ENCODE peak calls at places on chromosome 1, in five cellular contexts. One of them, this sample, is unnamed.
A peak's percentile ranks its signal among the peaks of the same experiment; 100 is the strongest.

GRCh38 chr1:82632164-82632563 is 831.4 kb downstream of the ADGRL2 start:
- DNase-seq in ovary: no peak
- DNase-seq in body of pancreas: no peak
- DNase-seq in IMR-90: no peak
- DNase-seq in upper lobe of left lung: no peak
- DNase-seq in this sample: no peak

GRCh38 chr1:18091660-18092446 is 15.7 kb upstream of the IGSF21 start:
- DNase-seq in body of pancreas: no peak
- DNase-seq in ovary: no peak
- DNase-seq in IMR-90: peak; percentile 45
- DNase-seq in upper lobe of left lung: no peak
- DNase-seq in this sample: peak; percentile 45

GRCh38 chr1:203327684-203328457 is 22.6 kb downstream of the BTG2 start:
- DNase-seq in upper lobe of left lung: no peak
- DNase-seq in body of pancreas: no peak
- DNase-seq in ovary: no peak
- DNase-seq in IMR-90: peak; percentile 53
- DNase-seq in this sample: no peak

GRCh38 chr1:172108494-172108893 is 267.2 kb downstream of the DNM3 start:
- DNase-seq in IMR-90: no peak
- DNase-seq in body of pancreas: no peak
- DNase-seq in upper lobe of left lung: no peak
- DNase-seq in ovary: no peak
- DNase-seq in this sample: no peak

GRCh38 chr1:210882414-210883221 is 251.3 kb downstream of the KCNH1 start:
- DNase-seq in IMR-90: peak; percentile 21
- DNase-seq in upper lobe of left lung: no peak
- DNase-seq in ovary: no peak
- DNase-seq in body of pancreas: no peak
- DNase-seq in this sample: peak; percentile 27

GRCh38 chr1:180248731-180249681 is 18.9 kb downstream of the LHX4 start:
- DNase-seq in body of pancreas: no peak
- DNase-seq in IMR-90: no peak
- DNase-seq in upper lobe of left lung: no peak
- DNase-seq in ovary: no peak
- DNase-seq in this sample: no peak

GRCh38 chr1:65799601-65800000 is 6.9 kb downstream of the PDE4B start:
- DNase-seq in upper lobe of left lung: no peak
- DNase-seq in body of pancreas: no peak
- DNase-seq in IMR-90: no peak
- DNase-seq in ovary: no peak
- DNase-seq in this sample: no peak

GRCh38 chr1:53107570-53108322 is 34.7 kb downstream of the SLC1A7 start:
- DNase-seq in IMR-90: peak; percentile 94
- DNase-seq in body of pancreas: no peak
- DNase-seq in ovary: no peak
- DNase-seq in upper lobe of left lung: no peak
- DNase-seq in this sample: no peak

GRCh38 chr1:182735343-182735742 is 51.0 kb upstream of the RGS8 start:
- DNase-seq in ovary: no peak
- DNase-seq in body of pancreas: no peak
- DNase-seq in upper lobe of left lung: no peak
- DNase-seq in IMR-90: no peak
- DNase-seq in this sample: no peak

GRCh38 chr1:185038813-185039399 is 6.5 kb upstream of the RNF2 start:
- DNase-seq in body of pancreas: no peak
- DNase-seq in ovary: no peak
- DNase-seq in upper lobe of left lung: no peak
- DNase-seq in IMR-90: no peak
- DNase-seq in this sample: no peak

DNA sequence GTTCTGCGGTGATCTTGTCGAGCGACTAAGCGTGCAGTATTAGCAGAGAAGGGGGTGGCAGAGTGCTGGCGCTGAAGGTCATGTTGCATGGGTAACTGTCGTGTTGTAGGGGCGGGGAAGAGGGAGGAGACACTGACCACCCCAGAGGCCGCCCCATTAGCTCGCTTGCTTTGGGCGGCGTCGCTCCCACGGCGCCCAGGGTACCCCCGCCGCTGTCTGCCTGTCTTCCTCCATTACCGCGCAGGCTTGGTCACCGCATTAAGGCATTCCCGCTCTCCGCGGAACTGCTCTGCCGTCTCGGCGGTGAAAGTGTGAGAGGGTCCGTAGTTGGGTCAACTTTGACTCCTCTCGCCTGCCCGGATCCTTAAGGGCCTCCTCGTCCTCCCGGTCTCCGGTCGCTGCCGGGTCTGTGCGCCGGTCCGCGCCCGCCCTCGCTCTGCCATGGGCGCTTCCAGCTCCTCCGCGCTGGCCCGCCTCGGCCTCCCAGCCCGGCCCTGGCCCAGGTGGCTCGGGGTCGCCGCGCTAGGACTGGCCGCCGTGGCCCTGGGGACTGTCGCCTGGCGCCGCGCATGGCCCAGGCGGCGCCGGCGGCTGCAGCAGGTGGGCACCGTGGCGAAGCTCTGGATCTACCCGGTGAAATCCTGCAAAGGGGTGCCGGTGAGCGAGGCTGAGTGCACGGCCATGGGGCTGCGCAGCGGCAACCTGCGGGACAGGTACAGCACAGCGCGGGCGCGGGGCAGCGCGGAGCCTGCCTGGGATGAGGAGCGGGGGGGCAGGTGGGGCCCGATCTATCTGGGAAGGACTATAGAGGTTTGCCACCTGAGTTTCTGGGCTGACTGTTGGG is at the start of gene MTARC2:
- DNase-seq in IMR-90: peak; percentile 49
- DNase-seq in upper lobe of left lung: peak; percentile 91
- DNase-seq in ovary: peak; percentile 76
- DNase-seq in body of pancreas: peak; percentile 87
- DNase-seq in this sample: peak; percentile 60
- TF ChIP-seq POLR2A in IMR-90: no peak
- TF ChIP-seq POLR2A in upper lobe of left lung: peak; percentile 89
- TF ChIP-seq POLR2A in ovary: peak; percentile 57
- TF ChIP-seq POLR2A in body of pancreas: peak; percentile 96
- TF ChIP-seq POLR2A in this sample: peak; percentile 86

GRCh38 chr1:216960716-216961115 is 237.5 kb upstream of the ESRRG start:
- DNase-seq in upper lobe of left lung: no peak
- DNase-seq in IMR-90: peak; percentile 18
- DNase-seq in ovary: no peak
- DNase-seq in body of pancreas: no peak
- DNase-seq in this sample: no peak
- TF ChIP-seq POLR2A in upper lobe of left lung: no peak
- TF ChIP-seq POLR2A in IMR-90: no peak
- TF ChIP-seq POLR2A in ovary: no peak
- TF ChIP-seq POLR2A in body of pancreas: no peak
- TF ChIP-seq POLR2A in this sample: no peak

DNA sequence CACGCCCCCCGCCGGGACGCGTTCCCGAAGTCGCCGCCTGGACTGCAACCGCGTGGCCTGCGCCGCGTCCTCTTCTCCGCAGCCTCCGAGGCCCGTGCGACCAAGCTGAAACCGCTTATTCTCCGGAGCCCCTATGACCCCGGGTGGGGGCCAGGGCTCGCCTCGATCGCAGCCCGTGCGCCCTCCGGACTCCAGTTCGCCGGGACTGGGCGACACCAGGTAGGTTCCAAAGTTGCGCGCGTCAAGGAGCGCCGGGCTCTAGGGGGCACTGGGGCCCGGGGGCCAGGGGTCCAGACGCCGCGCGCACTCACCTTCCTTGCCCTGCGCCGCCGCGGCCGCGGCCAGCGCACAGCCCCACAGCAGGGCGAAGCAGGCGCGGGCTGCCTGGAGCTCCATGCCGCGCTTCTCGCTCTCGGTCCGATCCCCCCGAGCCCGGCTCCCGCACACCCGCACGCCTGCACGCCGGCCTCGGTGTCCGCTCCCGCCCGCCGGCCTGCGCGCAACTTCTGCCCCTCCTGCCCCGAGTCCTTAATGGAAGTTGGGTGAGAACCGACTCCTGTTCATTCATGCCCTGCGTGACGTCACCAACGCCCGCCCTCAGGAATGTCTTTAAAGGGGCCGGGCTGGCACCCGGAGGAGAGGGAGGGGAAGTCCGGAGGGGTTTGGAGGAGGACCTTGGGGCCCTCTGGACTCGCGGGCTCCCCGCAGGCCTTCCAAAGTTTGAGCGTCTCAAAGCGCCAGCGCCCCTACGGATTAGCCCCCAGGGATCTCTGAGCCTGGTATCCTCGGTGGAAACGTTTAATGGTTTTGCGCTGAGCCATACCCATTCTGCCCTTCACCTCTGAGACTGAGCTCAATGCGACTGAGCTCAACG is at the start of gene EPHA2:
- DNase-seq in body of pancreas: peak; percentile 96
- DNase-seq in IMR-90: peak; percentile 86
- DNase-seq in upper lobe of left lung: peak; percentile 92
- DNase-seq in ovary: peak; percentile 90
- DNase-seq in this sample: peak; percentile 64
- TF ChIP-seq POLR2A in body of pancreas: peak; percentile 96
- TF ChIP-seq POLR2A in IMR-90: peak; percentile 84
- TF ChIP-seq POLR2A in upper lobe of left lung: peak; percentile 94
- TF ChIP-seq POLR2A in ovary: peak; percentile 81
- TF ChIP-seq POLR2A in this sample: peak; percentile 95

DNA sequence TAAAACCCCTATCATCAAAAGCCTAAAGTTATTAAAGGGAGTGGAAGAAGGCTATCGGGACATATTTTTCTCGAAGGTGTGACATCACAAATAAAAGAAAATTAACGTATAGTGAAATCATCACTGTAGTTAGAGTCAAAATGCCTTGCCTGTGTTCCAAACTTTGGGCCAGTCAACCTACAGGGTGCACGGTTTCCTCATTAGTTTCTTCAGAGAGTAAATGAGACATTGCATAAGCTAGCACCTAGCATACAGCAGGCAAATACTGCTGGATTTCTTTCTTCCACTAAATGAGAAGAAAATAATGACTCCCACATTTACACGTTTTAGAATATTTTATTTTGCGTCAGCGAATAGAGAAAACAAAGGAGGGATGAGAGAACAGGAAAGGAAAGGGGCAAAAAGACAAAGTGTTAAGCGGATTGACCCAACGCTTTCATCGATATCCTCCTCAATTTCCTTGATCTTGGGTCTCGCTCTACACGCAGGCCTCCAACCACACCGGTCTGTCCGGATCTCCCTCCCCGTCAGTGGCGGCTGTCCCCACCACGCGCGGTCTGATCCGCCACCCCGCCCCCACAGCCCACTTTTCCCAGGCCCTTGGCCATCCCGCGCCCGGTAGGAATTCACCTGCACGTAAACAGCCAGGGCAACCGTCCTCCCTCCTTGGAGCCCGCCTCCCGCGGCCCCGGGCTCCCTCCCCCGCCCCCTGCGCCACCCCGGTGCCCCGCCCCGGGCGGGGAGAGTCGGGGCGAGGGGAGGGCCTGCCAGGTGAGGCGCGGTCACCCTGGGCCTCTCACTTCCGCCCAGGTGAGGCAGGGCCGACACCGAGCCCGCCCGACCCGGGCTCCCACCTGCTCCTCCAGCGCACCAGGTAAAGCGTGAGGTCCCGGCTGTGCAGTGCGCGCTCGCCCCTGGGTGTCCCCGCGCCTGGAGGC is at the start of gene PATJ:
- DNase-seq in ovary: peak; percentile 84
- DNase-seq in body of pancreas: peak; percentile 86
- DNase-seq in IMR-90: peak; percentile 4
- DNase-seq in upper lobe of left lung: peak; percentile 94
- DNase-seq in this sample: peak; percentile 51
- TF ChIP-seq POLR2A in ovary: no peak
- TF ChIP-seq POLR2A in body of pancreas: peak; percentile 83
- TF ChIP-seq POLR2A in IMR-90: no peak
- TF ChIP-seq POLR2A in upper lobe of left lung: peak; percentile 75
- TF ChIP-seq POLR2A in this sample: no peak

GRCh38 chr1:88740784-88741183 is 56.7 kb downstream of the PKN2 start:
- DNase-seq in IMR-90: peak; percentile 38
- DNase-seq in body of pancreas: no peak
- DNase-seq in ovary: no peak
- DNase-seq in upper lobe of left lung: no peak
- DNase-seq in this sample: no peak
- TF ChIP-seq POLR2A in IMR-90: no peak
- TF ChIP-seq POLR2A in body of pancreas: no peak
- TF ChIP-seq POLR2A in ovary: no peak
- TF ChIP-seq POLR2A in upper lobe of left lung: no peak
- TF ChIP-seq POLR2A in this sample: no peak

GRCh38 chr1:16498573-16499359 is 15.3 kb downstream of the RNU1-1 start:
- DNase-seq in upper lobe of left lung: peak; percentile 99
- DNase-seq in IMR-90: peak; percentile 79
- DNase-seq in ovary: peak; percentile 96
- DNase-seq in body of pancreas: peak; percentile 92
- DNase-seq in this sample: peak; percentile 68
- TF ChIP-seq POLR2A in upper lobe of left lung: peak; percentile 49
- TF ChIP-seq POLR2A in IMR-90: no peak
- TF ChIP-seq POLR2A in ovary: peak; percentile 54
- TF ChIP-seq POLR2A in body of pancreas: no peak
- TF ChIP-seq POLR2A in this sample: peak; percentile 19

DNA sequence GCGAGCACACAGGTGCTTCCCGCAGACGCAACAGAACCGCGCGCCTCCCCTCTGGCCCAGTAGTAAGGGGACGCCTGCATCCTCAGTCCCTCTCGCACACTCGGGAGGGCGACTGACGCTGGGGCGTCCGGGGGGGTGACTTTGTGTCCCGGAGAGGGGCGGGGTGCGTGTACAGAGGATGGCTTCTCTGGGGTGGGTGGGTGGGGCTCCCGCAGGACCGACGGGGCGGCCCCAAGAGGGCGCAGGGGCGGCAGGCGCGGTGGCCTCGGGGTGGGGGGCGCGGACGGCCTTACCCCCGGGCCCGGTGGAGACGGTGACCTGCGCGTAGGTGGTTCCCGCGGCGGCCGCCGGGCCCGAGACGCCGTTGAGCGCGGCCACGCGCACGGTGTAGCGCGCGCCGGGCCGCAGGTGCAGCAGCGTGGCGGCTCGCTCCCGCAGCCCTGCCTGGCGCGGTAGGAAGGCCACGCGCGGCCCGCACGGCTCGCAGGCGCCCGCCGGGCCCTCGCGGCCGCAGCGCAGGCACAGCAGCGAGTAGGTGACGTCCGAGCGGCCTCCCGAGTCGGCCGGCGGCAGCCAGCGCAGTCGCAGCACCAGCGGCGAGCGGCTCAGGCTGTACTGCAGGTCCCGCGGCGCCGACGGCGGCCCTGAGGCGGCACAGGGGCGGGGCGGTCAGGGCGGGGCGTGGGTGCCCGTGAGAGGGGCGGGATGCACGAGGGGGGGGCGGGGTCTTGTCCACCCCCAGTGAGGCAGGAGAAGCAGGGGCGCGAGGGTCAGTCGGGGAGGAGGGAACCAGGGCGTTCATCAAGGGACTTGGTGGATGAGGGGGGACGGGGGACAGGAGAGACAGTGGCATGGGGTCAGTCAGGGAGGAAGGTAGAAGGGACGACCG is 12.1 kb downstream of the EPHA10 start:
- DNase-seq in body of pancreas: peak; percentile 60
- DNase-seq in IMR-90: no peak
- DNase-seq in ovary: no peak
- DNase-seq in upper lobe of left lung: peak; percentile 90
- DNase-seq in this sample: no peak
- TF ChIP-seq POLR2A in body of pancreas: no peak
- TF ChIP-seq POLR2A in IMR-90: no peak
- TF ChIP-seq POLR2A in ovary: no peak
- TF ChIP-seq POLR2A in upper lobe of left lung: no peak
- TF ChIP-seq POLR2A in this sample: no peak

GRCh38 chr1:72100766-72101165 is 181.6 kb downstream of the NEGR1 start:
- DNase-seq in ovary: no peak
- DNase-seq in IMR-90: no peak
- DNase-seq in body of pancreas: no peak
- DNase-seq in upper lobe of left lung: no peak
- DNase-seq in this sample: no peak
- TF ChIP-seq POLR2A in ovary: no peak
- TF ChIP-seq POLR2A in IMR-90: no peak
- TF ChIP-seq POLR2A in body of pancreas: no peak
- TF ChIP-seq POLR2A in upper lobe of left lung: no peak
- TF ChIP-seq POLR2A in this sample: no peak

GRCh38 chr1:150280138-150280707 is 2.1 kb upstream of the CIART start:
- DNase-seq in IMR-90: no peak
- DNase-seq in ovary: no peak
- DNase-seq in upper lobe of left lung: no peak
- DNase-seq in body of pancreas: no peak
- DNase-seq in this sample: no peak
- TF ChIP-seq POLR2A in IMR-90: no peak
- TF ChIP-seq POLR2A in ovary: no peak
- TF ChIP-seq POLR2A in upper lobe of left lung: no peak
- TF ChIP-seq POLR2A in body of pancreas: no peak
- TF ChIP-seq POLR2A in this sample: no peak